ENCODE peak calls at places on chromosomes 1 and 21, in six cellular contexts. Q is heart left ventricle, I is transverse colon, O is A549, A is prostate gland, D is neural progenitor cell. Y is an unnamed sample. For H3K4me1, the result is how much of the 10 kb centered on the place peaks cover.

GRCh38 chr1:219174672-219175564 is 1.2 kb downstream of the LYPLAL1 start:
- DNase-seq in O (no peak), D (peak), I (peak), Q (peak), A (peak), Y (peak)

GRCh38 chr1:36123357-36123756 is 1.7 kb downstream of the COL8A2 start:
- DNase-seq in A (no peak), D (no peak), Q (no peak), O (no peak), I (no peak), Y (no peak)

GRCh38 chr1:241592273-241592958 is 47.8 kb downstream of the CHML start:
- DNase-seq in O (no peak), D (no peak), A (no peak), Q (no peak), I (no peak), Y (no peak)

GRCh38 chr1:230568008-230568407 is 74.3 kb upstream of the COG2 start:
- DNase-seq in Q (no peak), D (no peak), O (peak), A (no peak), I (peak), Y (peak)

GRCh38 chr21:42061866-42062542 is 9.1 kb upstream of the UMODL1 start:
- DNase-seq in D (peak), Q (no peak), O (no peak), A (no peak), I (peak), Y (no peak)

GRCh38 chr1:63624911-63625310 is 31.7 kb downstream of the PGM1 start:
- DNase-seq in D (no peak), Q (no peak), I (no peak), A (no peak), O (no peak), Y (no peak)

GRCh38 chr1:246365708-246366107 is 141.4 kb downstream of the SMYD3 start:
- DNase-seq in D (no peak), Q (no peak), O (no peak), A (no peak), I (no peak), Y (no peak)

GRCh38 chr1:183711165-183711678 is 58.1 kb upstream of the APOBEC4 start:
- DNase-seq in A (no peak), O (no peak), I (no peak), Q (no peak), D (no peak), Y (no peak)

GRCh38 chr1:112841825-112842224 is 114.2 kb downstream of the SLC16A1 start:
- DNase-seq in A (no peak), I (no peak), O (no peak), D (no peak), Q (no peak), Y (no peak)

GRCh38 chr1:202952818-202953217 is 5.3 kb downstream of the ADIPOR1 start:
- DNase-seq in D (no peak), O (no peak), A (no peak), Q (peak), I (peak), Y (no peak)

GRCh38 chr1:225250432-225250831 is 177.4 kb downstream of the LBR start:
- DNase-seq in I (no peak), O (no peak), A (no peak), Q (no peak), D (no peak), Y (no peak)

GRCh38 chr1:233883671-233884070 is 20.8 kb upstream of the SLC35F3 start:
- DNase-seq in O (no peak), I (no peak), D (no peak), A (no peak), Q (no peak), Y (peak)

GRCh38 chr21:14545906-14546480 is at the start of gene SAMSN1:
- DNase-seq in D (no peak), A (no peak), I (peak), O (no peak), Q (no peak), Y (no peak)

GRCh38 chr1:235597867-235598553 is 51.6 kb downstream of the GNG4 start:
- DNase-seq in O (peak), D (peak), I (no peak), A (no peak), Q (no peak), Y (peak)

GRCh38 chr21:27725916-27726315 is 759.0 kb upstream of the ADAMTS5 start:
- DNase-seq in Q (no peak), I (no peak), D (no peak), A (no peak), O (no peak), Y (no peak)

GRCh38 chr1:220113136-220113695 is 19.3 kb downstream of the IARS2 start:
- DNase-seq in Q (no peak), O (peak), A (no peak), D (peak), I (no peak), Y (no peak)

GRCh38 chr1:243234978-243235657 is 20.0 kb downstream of the CEP170 start:
- DNase-seq in D (no peak), A (no peak), O (no peak), Q (no peak), I (no peak), Y (no peak)

GRCh38 chr1:50959303-50959912 is 659 bp downstream of the FAF1 start:
- DNase-seq in A (peak), I (peak), O (no peak), D (no peak), Q (peak), Y (no peak)

GRCh38 chr1:210697185-210697584 is 368.5 kb downstream of the HHAT start:
- DNase-seq in I (no peak), A (no peak), O (no peak), D (no peak), Q (no peak), Y (peak)
- H3K27ac ChIP-seq in I (no peak), A (no peak), O (no peak), D (no peak), Q (no peak), Y (no peak)

DNA sequence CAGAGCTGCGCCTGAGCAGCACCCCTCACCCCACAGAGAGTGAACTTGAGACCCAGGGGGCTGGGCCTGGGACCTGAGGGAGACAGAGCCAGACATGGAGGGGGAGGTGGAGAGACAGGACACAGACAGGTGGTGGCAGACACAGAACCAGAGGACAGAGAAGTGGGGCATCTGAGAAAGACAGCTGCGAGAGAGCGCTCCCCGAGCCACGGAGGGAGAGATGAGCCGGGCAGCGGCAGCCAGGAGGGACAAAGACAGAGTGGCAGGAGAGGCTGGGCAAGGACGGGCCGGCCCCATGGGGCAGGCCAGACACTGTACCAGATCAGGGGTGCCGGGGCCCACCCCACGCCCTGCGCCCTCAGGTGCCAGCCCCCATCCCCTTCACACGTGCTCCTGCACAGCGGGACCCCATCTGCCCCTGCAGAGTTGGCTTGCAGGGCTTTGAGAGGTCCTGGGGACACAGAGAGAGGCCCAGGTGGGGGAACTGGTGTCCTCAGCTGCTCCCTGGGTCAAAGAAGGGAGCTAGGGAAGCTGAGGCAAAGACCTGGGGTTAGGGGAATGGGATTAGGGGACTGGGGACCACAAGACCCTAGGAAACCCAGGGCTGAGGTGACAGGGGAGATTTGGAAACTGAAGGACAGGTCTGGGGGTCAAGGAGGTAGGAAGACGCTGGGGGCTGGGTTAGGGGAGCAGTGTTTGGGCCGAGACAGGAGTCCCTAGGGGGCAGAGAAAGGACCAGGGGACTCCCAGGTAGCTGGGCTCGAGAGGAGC is 683 bp downstream of the FNDC5 start:
- DNase-seq in Q (no peak), I (no peak), A (no peak), O (no peak), D (no peak), Y (peak)
- H3K4me3 ChIP-seq in Q (peak), I (peak), A (peak), O (peak), D (peak), Y (peak)

GRCh38 chr21:31711326-31711725 is 20.6 kb downstream of the SCAF4 start:
- DNase-seq in Q (no peak), O (no peak), D (no peak), I (no peak), A (no peak), Y (no peak)
- H3K4me1 ChIP-seq in Q (half or more), O (half or more), D (under half), I (under half), A (under half), Y (under half)

GRCh38 chr1:226308723-226309397 is at the start of gene LIN9:
- DNase-seq in I (peak), O (peak), D (peak), A (peak), Q (peak), Y (peak)

GRCh38 chr1:226310123-226310540 is 1.2 kb upstream of the LIN9 start:
- DNase-seq in A (no peak), D (no peak), O (no peak), I (no peak), Q (no peak), Y (no peak)

GRCh38 chr1:226308166-226308722 is 720 bp downstream of the LIN9 start:
- DNase-seq in D (peak), A (peak), O (peak), Q (peak), I (peak), Y (no peak)

GRCh38 chr1:226310637-226311195 is 1.8 kb upstream of the LIN9 start:
- DNase-seq in O (no peak), I (peak), A (no peak), D (peak), Q (no peak), Y (no peak)

GRCh38 chr1:226309398-226310122 is 596 bp upstream of the LIN9 start:
- DNase-seq in D (peak), O (peak), Q (peak), A (no peak), I (no peak), Y (no peak)
- H3K27ac ChIP-seq in D (no peak), O (peak), Q (peak), A (peak), I (peak), Y (peak)

GRCh38 chr1:29783501-29784275 is 547.4 kb downstream of the PTPRU start:
- DNase-seq in O (no peak), A (peak), I (no peak), D (no peak), Q (no peak), Y (no peak)

GRCh38 chr1:29782846-29783500 is 546.7 kb downstream of the PTPRU start:
- DNase-seq in Q (no peak), D (no peak), O (no peak), A (peak), I (no peak), Y (no peak)

GRCh38 chr1:29774355-29774754 is 538.0 kb downstream of the PTPRU start:
- DNase-seq in Q (no peak), A (no peak), D (no peak), O (no peak), I (no peak), Y (no peak)

GRCh38 chr1:29777522-29777921 is 541.2 kb downstream of the PTPRU start:
- DNase-seq in O (no peak), D (no peak), A (no peak), Q (no peak), I (no peak), Y (no peak)

GRCh38 chr1:29779146-29779545 is 542.8 kb downstream of the PTPRU start:
- DNase-seq in I (no peak), O (no peak), A (peak), D (no peak), Q (no peak), Y (no peak)
- H3K4me3 ChIP-seq in I (no peak), O (no peak), A (no peak), D (no peak), Q (no peak), Y (no peak)

DNA sequence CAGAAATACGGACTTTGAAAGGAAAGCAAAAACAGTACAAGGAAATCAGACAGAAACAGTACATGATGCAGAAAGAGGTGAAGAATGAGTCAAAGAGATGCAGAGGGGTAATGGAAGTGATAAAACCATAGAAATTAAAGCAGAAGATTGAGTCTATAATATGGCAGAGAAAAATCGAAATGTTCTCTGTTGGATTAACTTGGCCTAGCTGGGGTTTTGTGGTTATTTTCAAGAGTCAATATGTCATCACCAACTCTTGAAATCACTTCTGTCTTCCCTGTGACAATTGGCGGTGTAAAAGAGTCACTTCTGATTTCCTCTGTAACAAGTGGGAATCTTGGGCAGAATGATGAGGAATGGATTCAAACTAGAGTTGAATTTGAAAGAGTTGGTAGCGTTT is 7.4 kb downstream of the YTHDF2 start:
- DNase-seq in A (no peak), D (no peak), Q (no peak), I (no peak), O (no peak), Y (no peak)
- H3K4me1 ChIP-seq in A (under half), D (under half), Q (half or more), I (under half), O (under half), Y (under half)

GRCh38 chr1:209094384-209094783 is 489.1 kb upstream of the CAMK1G start:
- DNase-seq in Q (no peak), D (no peak), I (no peak), A (no peak), O (no peak), Y (peak)
- H3K27ac ChIP-seq in Q (no peak), D (no peak), I (no peak), A (no peak), O (peak), Y (no peak)

DNA sequence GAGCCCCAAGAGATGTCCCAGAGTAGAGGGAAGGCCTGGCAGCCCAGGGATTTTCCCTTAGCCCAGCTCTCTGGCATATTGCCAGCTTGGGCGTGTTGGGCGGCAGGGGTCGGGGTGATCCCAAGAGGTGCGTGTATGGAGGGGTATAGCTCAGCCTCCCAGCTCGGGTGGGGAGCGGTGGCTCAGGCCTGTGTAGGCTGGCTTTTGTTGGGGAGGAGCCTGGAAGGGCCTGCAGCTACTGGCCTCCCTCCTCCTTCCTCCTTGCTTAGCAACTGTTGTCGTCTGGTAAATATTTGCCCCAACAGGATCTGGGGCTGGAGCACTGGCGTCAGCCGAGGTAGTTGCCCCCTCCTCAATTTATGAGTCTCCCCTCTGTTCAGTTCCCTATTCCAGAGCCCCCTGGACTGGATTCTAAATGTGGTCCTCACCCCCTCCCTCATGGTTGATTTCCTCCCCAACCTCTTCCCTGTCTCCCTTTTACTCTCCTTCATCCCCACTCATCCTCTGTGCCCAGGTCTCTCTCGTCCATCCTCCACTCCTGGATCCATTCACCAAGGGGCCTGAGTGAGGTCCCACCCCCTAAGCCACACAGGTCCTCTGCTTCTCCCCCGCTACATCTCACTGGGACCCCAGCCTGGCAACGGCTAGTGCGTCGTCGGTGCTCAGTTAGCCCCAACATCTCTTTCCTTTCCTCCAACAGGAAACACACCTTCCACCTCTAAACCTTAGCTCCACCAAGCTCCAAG is 10.3 kb upstream of the LMNA start:
- DNase-seq in O (peak), D (no peak), I (peak), Q (peak), A (peak), Y (peak)
- H3K4me3 ChIP-seq in O (no peak), D (no peak), I (no peak), Q (no peak), A (no peak), Y (no peak)